ENCODE peak calls at places on chromosome 17, in five cellular contexts. Q is non-pigmented ciliary epithelial cell; B is activated CD4-positive, alpha-beta T cell treated with anti-CD3 and anti-CD28 coated beads, Interleukin-2, amount 10 ng/mL, durations not matched to agents 7 days and 5 days; T is OCI-LY7; J is activated T-cell treated with anti-CD3 and anti-CD28 coated beads for 48 hours. M is an unnamed sample.
A peak's percentile ranks its signal among the peaks of the same experiment; 100 is the strongest.

GRCh38 chr17:2418572-2418971 is 17.7 kb upstream of the MNT start:
- DNase-seq in T (no peak), B (no peak), Q (no peak), J (no peak), M (no peak)

GRCh38 chr17:80879723-80880649 is 111.7 kb upstream of the CHMP6 start:
- DNase-seq in B (no peak), J (no peak), T (no peak), Q (no peak), M (no peak)

GRCh38 chr17:8859029-8859803 is 8.3 kb downstream of the PIK3R6 start:
- DNase-seq in B (no peak), Q (no peak), J (peak; percentile 23), T (no peak), M (peak; percentile 22)

GRCh38 chr17:80861892-80862291 is 129.7 kb upstream of the CHMP6 start:
- DNase-seq in B (peak; percentile 75), J (peak; percentile 54), T (no peak), Q (no peak), M (no peak)

GRCh38 chr17:40190197-40191021 is 13.1 kb downstream of the RAPGEFL1 start:
- DNase-seq in T (peak; percentile 64), J (peak; percentile 34), Q (no peak), B (no peak), M (peak; percentile 38)

GRCh38 chr17:4560837-4561241 is 462 bp upstream of the GGT6 start:
- DNase-seq in Q (no peak), B (no peak), T (no peak), J (no peak), M (no peak)

GRCh38 chr17:83196973-83197880 is 117.8 kb downstream of the METRNL start:
- DNase-seq in J (no peak), T (no peak), B (peak; percentile 4), Q (no peak), M (no peak)

GRCh38 chr17:8629371-8630226 is 926 bp downstream of the MYH10 start:
- DNase-seq in J (peak; percentile 14), B (peak; percentile 9), T (peak; percentile 26), Q (no peak), M (peak; percentile 82)

GRCh38 chr17:6755731-6756184 is at the start of gene XAF1:
- DNase-seq in T (peak; percentile 27), Q (no peak), J (no peak), B (peak; percentile 82), M (peak; percentile 49)

GRCh38 chr17:68812876-68813584 is 142.2 kb downstream of the ABCA8 start:
- DNase-seq in B (no peak), T (no peak), J (no peak), Q (no peak), M (no peak)

GRCh38 chr17:44912763-44913544 is 2.3 kb downstream of the GFAP start:
- DNase-seq in J (no peak), T (no peak), B (no peak), Q (no peak), M (no peak)

GRCh38 chr17:70609566-70609965 is 440.2 kb downstream of the KCNJ2 start:
- DNase-seq in T (no peak), J (no peak), B (no peak), Q (no peak), M (no peak)

GRCh38 chr17:80957461-80957941 is 34.1 kb upstream of the CHMP6 start:
- DNase-seq in Q (no peak), B (no peak), J (no peak), T (no peak), M (no peak)

GRCh38 chr17:27109346-27109745 is 184.6 kb upstream of the WSB1 start:
- DNase-seq in B (no peak), T (no peak), J (no peak), Q (no peak), M (no peak)

GRCh38 chr17:1471931-1472727 is 16.1 kb upstream of the CRK start:
- DNase-seq in B (no peak), Q (no peak), T (no peak), J (no peak), M (no peak)

GRCh38 chr17:50443492-50444051 is 17.6 kb downstream of the ACSF2 start:
- DNase-seq in J (no peak), T (no peak), B (no peak), Q (no peak), M (peak; percentile 18)

GRCh38 chr17:40283662-40284061 is 4.0 kb upstream of the CDC6 start:
- DNase-seq in B (peak; percentile 35), J (no peak), T (no peak), Q (peak; percentile 89), M (no peak)

GRCh38 chr17:67489273-67489672 is 112.2 kb downstream of the PITPNC1 start:
- DNase-seq in J (no peak), Q (no peak), T (no peak), B (no peak), M (no peak)

GRCh38 chr17:19546289-19547065 is 12.8 kb downstream of the SLC47A1 start:
- DNase-seq in T (peak; percentile 38), Q (no peak), J (no peak), B (no peak), M (no peak)

GRCh38 chr17:68391561-68392268 is 65.6 kb downstream of the WIPI1 start:
- DNase-seq in J (no peak), B (no peak), Q (no peak), T (no peak), M (no peak)

GRCh38 chr17:57011482-57012015 is 33.6 kb downstream of the SCPEP1 start:
- DNase-seq in B (no peak), J (no peak), T (no peak), Q (no peak), M (no peak)

GRCh38 chr17:67601897-67602296 is 115.8 kb upstream of the NOL11 start:
- DNase-seq in J (no peak), T (no peak), B (no peak), Q (no peak), M (no peak)

GRCh38 chr17:34673516-34673915 is 94.1 kb downstream of the TMEM132E start:
- DNase-seq in T (no peak), Q (no peak), J (no peak), B (no peak), M (no peak)

GRCh38 chr17:15298176-15298575 is 33.0 kb upstream of the PMP22 start:
- DNase-seq in T (no peak), Q (no peak), B (no peak), J (no peak), M (no peak)

GRCh38 chr17:39653662-39654331 is 11.4 kb upstream of the TCAP start:
- DNase-seq in B (peak; percentile 86), T (peak; percentile 62), Q (no peak), J (peak; percentile 78), M (peak; percentile 86)

GRCh38 chr17:58311429-58311894 is 17.1 kb downstream of the TSPOAP1 start:
- DNase-seq in J (no peak), Q (no peak), T (no peak), B (no peak), M (no peak)

GRCh38 chr17:48427598-48427997 is 2.4 kb downstream of the SKAP1 start:
- DNase-seq in Q (no peak), B (peak; percentile 80), T (peak; percentile 76), J (peak; percentile 57), M (peak; percentile 16)

GRCh38 chr17:70357196-70357595 is 187.9 kb downstream of the KCNJ2 start:
- DNase-seq in T (no peak), Q (peak; percentile 15), B (no peak), J (no peak), M (no peak)

GRCh38 chr17:10126554-10127493 is 71.6 kb downstream of the GAS7 start:
- DNase-seq in J (no peak), T (no peak), B (peak; percentile 12), Q (no peak), M (no peak)

GRCh38 chr17:58643147-58643546 is 48.7 kb downstream of the TEX14 start:
- DNase-seq in Q (peak; percentile 57), T (no peak), B (no peak), J (no peak), M (no peak)

GRCh38 chr17:13940858-13941665 is 128.2 kb upstream of the COX10 start:
- DNase-seq in T (no peak), B (no peak), Q (no peak), J (no peak), M (no peak)

GRCh38 chr17:4968916-4969550 is 1.4 kb upstream of the SPAG7 start:
- DNase-seq in B (peak; percentile 21), T (no peak), J (peak; percentile 41), Q (peak; percentile 90), M (peak; percentile 24)

GRCh38 chr17:64126918-64127317 is 3.0 kb downstream of the ERN1 start:
- DNase-seq in Q (no peak), B (no peak), T (no peak), J (no peak), M (no peak)

M was measured in erythroblast.